ENCODE peak calls at places on chromosomes 3 and 15, in nine cellular contexts. Z, X, O, N, I, D, A, S and Q are unnamed samples.

GRCh38 chr15:49313650-49314049 is 109.4 kb upstream of the FGF7 start:
- DNase-seq in Z (peak; percentile 64), X (no peak), O (no peak), N (peak; percentile 59), I (no peak), D (peak; percentile 68), A (no peak), S (peak; percentile 67), Q (peak; percentile 55)

GRCh38 chr15:79032656-79033055 is 57.9 kb downstream of the RASGRF1 start:
- DNase-seq in Z (no peak), X (no peak), O (no peak), N (no peak), I (no peak), D (no peak), A (no peak), S (no peak), Q (no peak)

GRCh38 chr15:46786886-46787285 is 930.4 kb upstream of the SEMA6D start:
- DNase-seq in Z (no peak), X (no peak), O (no peak), N (no peak), I (peak; percentile 56), D (no peak), A (no peak), S (no peak), Q (peak; percentile 17)

GRCh38 chr3:129278439-129278969 is at the start of gene HMCES:
- DNase-seq in Z (peak; percentile 51), X (peak; percentile 87), O (peak; percentile 95), N (peak; percentile 32), I (peak; percentile 89), D (peak; percentile 89), A (peak; percentile 96), S (no peak), Q (peak; percentile 93)

GRCh38 chr15:89374116-89375004 is 39.7 kb upstream of the POLG start:
- DNase-seq in Z (no peak), X (no peak), O (no peak), N (no peak), I (no peak), D (no peak), A (no peak), S (no peak), Q (no peak)

GRCh38 chr3:133934996-133935842 is 39.5 kb upstream of the RAB6B start:
- DNase-seq in Z (no peak), X (no peak), O (no peak), N (no peak), I (no peak), D (no peak), A (no peak), S (no peak), Q (no peak)

GRCh38 chr15:58276924-58277323 is 138.7 kb downstream of the AQP9 start:
- DNase-seq in Z (no peak), X (no peak), O (no peak), N (no peak), I (no peak), D (no peak), A (no peak), S (no peak), Q (no peak)

GRCh38 chr3:183581496-183582155 is 26.1 kb upstream of the KLHL6 start:
- DNase-seq in Z (no peak), X (no peak), O (no peak), N (no peak), I (no peak), D (no peak), A (no peak), S (no peak), Q (no peak)

GRCh38 chr3:36591959-36592358 is 172.4 kb downstream of the DCLK3 start:
- DNase-seq in Z (no peak), X (no peak), O (no peak), N (no peak), I (no peak), D (peak; percentile 35), A (no peak), S (peak; percentile 8), Q (no peak)
- TF ChIP-seq CTCF in Z (peak; percentile 27), X (no peak), O (no peak), N (peak; percentile 35), I (no peak), D (peak; percentile 19), A (no peak), S (peak; percentile 45), Q (peak; percentile 18)

DNA sequence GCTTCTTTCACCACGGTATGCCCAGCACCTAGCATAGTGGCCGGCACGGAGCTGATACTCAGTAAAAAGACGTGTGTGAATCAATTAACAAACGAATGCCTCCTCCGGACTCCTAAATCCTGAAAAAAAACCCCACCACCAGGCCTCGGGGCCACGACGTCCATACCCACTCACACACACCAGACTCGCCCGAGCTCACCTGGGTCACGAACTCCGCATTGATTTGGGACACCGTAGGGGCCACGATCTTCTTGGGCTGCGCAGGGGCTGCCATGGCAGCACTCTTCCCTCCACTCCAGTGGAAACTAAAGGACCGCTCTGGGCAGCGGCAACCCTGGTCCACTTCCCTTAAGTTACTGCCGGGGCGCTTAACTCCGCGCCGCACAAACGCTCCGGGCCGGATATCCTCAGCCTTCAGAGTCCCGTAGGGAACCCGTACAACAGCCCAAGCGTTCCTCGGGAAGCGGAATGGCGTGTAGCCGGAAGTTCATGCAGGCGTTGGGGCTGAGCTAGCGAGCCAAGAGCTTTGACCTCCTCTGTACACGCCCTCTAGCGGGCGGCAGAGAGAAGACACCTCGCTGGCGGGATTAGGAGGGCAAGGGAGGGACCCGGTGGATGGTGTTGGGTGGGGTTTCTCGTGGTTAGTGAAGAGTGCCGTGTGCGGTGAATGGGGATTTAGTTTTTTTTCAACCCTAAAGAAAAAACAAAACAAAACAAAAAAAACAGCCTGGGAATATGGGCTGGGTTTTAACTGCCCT is at the start of gene AQR:
- DNase-seq in Z (peak; percentile 92), X (peak; percentile 96), O (peak; percentile 97), N (peak; percentile 98), I (peak; percentile 99), D (peak; percentile 99), A (peak; percentile 86), S (peak; percentile 94), Q (peak; percentile 99)
- TF ChIP-seq CTCF in Z (peak; percentile 75), X (peak; percentile 81), O (peak; percentile 91), N (peak; percentile 96), I (peak; percentile 89), D (peak; percentile 79), A (peak; percentile 62), S (peak; percentile 91), Q (peak; percentile 93)

GRCh38 chr3:144085964-144086363 is 114.3 kb downstream of the DIPK2A start:
- DNase-seq in Z (no peak), X (no peak), O (no peak), N (no peak), I (no peak), D (peak; percentile 81), A (no peak), S (no peak), Q (peak; percentile 90)
- TF ChIP-seq CTCF in Z (no peak), X (no peak), O (no peak), N (no peak), I (no peak), D (no peak), A (no peak), S (no peak), Q (no peak)

GRCh38 chr3:142596726-142597088 is 514 bp downstream of the PLS1 start:
- DNase-seq in Z (no peak), X (no peak), O (no peak), N (no peak), I (no peak), D (no peak), A (no peak), S (no peak), Q (no peak)
- TF ChIP-seq CTCF in Z (no peak), X (no peak), O (no peak), N (no peak), I (no peak), D (no peak), A (no peak), S (no peak), Q (no peak)

GRCh38 chr3:157444789-157445188 is 8.1 kb downstream of the PTX3 start:
- DNase-seq in Z (no peak), X (no peak), O (no peak), N (no peak), I (no peak), D (peak; percentile 49), A (no peak), S (no peak), Q (no peak)

GRCh38 chr3:157442729-157443128 is 6.1 kb downstream of the PTX3 start:
- DNase-seq in Z (no peak), X (no peak), O (no peak), N (no peak), I (no peak), D (peak; percentile 88), A (no peak), S (no peak), Q (no peak)

GRCh38 chr3:157445897-157446296 is 9.2 kb downstream of the PTX3 start:
- DNase-seq in Z (no peak), X (no peak), O (no peak), N (no peak), I (no peak), D (peak; percentile 86), A (no peak), S (no peak), Q (peak; percentile 22)

GRCh38 chr3:157443873-157444770 is 7.5 kb downstream of the PTX3 start:
- DNase-seq in Z (no peak), X (no peak), O (no peak), N (no peak), I (no peak), D (peak; percentile 80), A (no peak), S (peak; percentile 59), Q (no peak)

GRCh38 chr3:157447026-157447694 is 10.5 kb downstream of the PTX3 start:
- DNase-seq in Z (no peak), X (no peak), O (no peak), N (no peak), I (no peak), D (peak; percentile 76), A (no peak), S (no peak), Q (peak; percentile 66)
- TF ChIP-seq CTCF in Z (peak; percentile 92), X (no peak), O (no peak), N (peak; percentile 83), I (no peak), D (peak; percentile 75), A (peak; percentile 35), S (peak; percentile 70), Q (peak; percentile 71)

DNA sequence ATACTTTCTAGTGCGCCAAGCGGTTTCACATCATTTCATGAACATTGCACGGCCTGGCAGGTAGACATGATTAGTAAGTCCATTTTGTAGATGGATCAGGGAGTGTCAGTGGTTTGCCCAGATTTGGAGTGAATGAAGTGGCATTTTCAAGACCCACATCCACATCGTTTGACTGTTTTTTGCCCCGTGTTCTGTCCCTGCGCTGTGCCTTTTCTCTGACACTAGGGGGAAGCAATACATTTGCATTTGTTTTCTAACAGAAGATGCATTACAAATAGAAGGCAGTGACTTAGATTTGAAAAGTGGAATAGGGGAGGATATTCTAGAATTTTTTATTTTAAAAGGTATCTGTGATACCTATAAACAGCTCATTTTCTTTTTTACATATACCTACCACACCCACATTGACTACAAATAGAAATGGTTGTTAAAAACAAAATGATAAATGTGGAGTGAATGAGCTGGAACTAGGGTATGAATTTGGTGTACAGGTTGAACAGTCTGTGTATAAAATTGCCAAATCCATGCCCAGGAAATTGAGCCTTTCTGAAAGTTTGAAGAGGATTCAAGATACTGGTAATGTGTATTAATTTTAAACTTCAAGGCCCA is 98.0 kb downstream of the USP13 start:
- DNase-seq in Z (no peak), X (no peak), O (no peak), N (no peak), I (peak; percentile 17), D (peak; percentile 47), A (no peak), S (no peak), Q (peak; percentile 63)
- TF ChIP-seq CTCF in Z (peak; percentile 73), X (no peak), O (no peak), N (peak; percentile 75), I (peak; percentile 39), D (peak; percentile 82), A (peak; percentile 47), S (peak; percentile 73), Q (peak; percentile 87)

GRCh38 chr15:86213420-86213819 is 133.7 kb downstream of the AGBL1 start:
- DNase-seq in Z (no peak), X (no peak), O (no peak), N (no peak), I (no peak), D (no peak), A (no peak), S (no peak), Q (no peak)
- TF ChIP-seq CTCF in Z (no peak), X (no peak), O (no peak), N (no peak), I (peak; percentile 26), D (no peak), A (no peak), S (no peak), Q (peak; percentile 32)